ENCODE peak calls at places on chromosomes 16 and 17, in ten cellular contexts. C, B, U, E, R, T, O, L, M and K are unnamed samples.

GRCh38 chr16:7458144-7458543 is 125.5 kb downstream of the RBFOX1 start:
- DNase-seq in C (no peak), B (no peak), U (no peak), E (no peak), R (no peak), T (no peak), O (no peak), L (no peak), M (no peak), K (no peak)

GRCh38 chr16:83402969-83403368 is 404.8 kb upstream of the HSBP1 start:
- DNase-seq in C (peak), B (peak), U (no peak), E (peak), R (peak), T (no peak), O (no peak), L (no peak), M (no peak), K (peak)

GRCh38 chr17:47699536-47699840 is 5.5 kb downstream of the TBKBP1 start:
- DNase-seq in C (no peak), B (no peak), U (no peak), E (no peak), R (no peak), T (no peak), O (no peak), L (no peak), M (no peak), K (no peak)

GRCh38 chr16:65122974-65123845 is 1.3 kb upstream of the CDH11 start:
- DNase-seq in C (peak), B (peak), U (peak), E (no peak), R (peak), T (peak), O (no peak), L (no peak), M (peak), K (no peak)

GRCh38 chr17:48002920-48003685 is 32.2 kb downstream of the CDK5RAP3 start:
- DNase-seq in C (no peak), B (no peak), U (peak), E (peak), R (no peak), T (no peak), O (no peak), L (no peak), M (no peak), K (no peak)

GRCh38 chr17:20948984-20949777 is 93.6 kb downstream of the USP22 start:
- DNase-seq in C (no peak), B (no peak), U (no peak), E (no peak), R (no peak), T (no peak), O (no peak), L (no peak), M (no peak), K (no peak)

GRCh38 chr16:46885960-46886763 is 2.0 kb downstream of the GPT2 start:
- DNase-seq in C (peak), B (peak), U (no peak), E (no peak), R (no peak), T (peak), O (no peak), L (no peak), M (peak), K (no peak)

GRCh38 chr16:73176577-73177013 is 128.7 kb upstream of the ZFHX3 start:
- DNase-seq in C (peak), B (peak), U (no peak), E (no peak), R (peak), T (no peak), O (no peak), L (peak), M (no peak), K (peak)

GRCh38 chr17:41466988-41467387 is at the start of gene KRT32:
- DNase-seq in C (no peak), B (no peak), U (no peak), E (no peak), R (no peak), T (no peak), O (no peak), L (no peak), M (no peak), K (no peak)

GRCh38 chr17:37708616-37709212 is 36.1 kb downstream of the HNF1B start:
- DNase-seq in C (peak), B (peak), U (no peak), E (no peak), R (peak), T (peak), O (no peak), L (no peak), M (no peak), K (no peak)

GRCh38 chr17:7445011-7445927 is at the start of gene CHRNB1:
- DNase-seq in C (peak), B (no peak), U (peak), E (peak), R (peak), T (peak), O (no peak), L (no peak), M (peak), K (no peak)

GRCh38 chr17:80084773-80085172 is 16.6 kb upstream of the GAA start:
- DNase-seq in C (no peak), B (no peak), U (no peak), E (no peak), R (no peak), T (no peak), O (no peak), L (no peak), M (no peak), K (no peak)

GRCh38 chr17:34412965-34413441 is 50.0 kb upstream of the CCL1 start:
- DNase-seq in C (peak), B (no peak), U (no peak), E (no peak), R (no peak), T (no peak), O (no peak), L (no peak), M (no peak), K (peak)

GRCh38 chr16:27446721-27447120 is 44.7 kb downstream of the IL21R start:
- DNase-seq in C (no peak), B (no peak), U (no peak), E (no peak), R (no peak), T (no peak), O (peak), L (no peak), M (no peak), K (no peak)

GRCh38 chr17:13582776-13583414 is 18.8 kb downstream of the HS3ST3A1 start:
- DNase-seq in C (no peak), B (peak), U (no peak), E (no peak), R (peak), T (no peak), O (no peak), L (no peak), M (no peak), K (no peak)

GRCh38 chr16:4101421-4102275 is 14.6 kb downstream of the ADCY9 start:
- DNase-seq in C (peak), B (no peak), U (no peak), E (no peak), R (no peak), T (peak), O (no peak), L (no peak), M (no peak), K (no peak)

GRCh38 chr17:51374220-51374619 is 113.9 kb downstream of the UTP18 start:
- DNase-seq in C (no peak), B (no peak), U (no peak), E (no peak), R (no peak), T (no peak), O (no peak), L (no peak), M (no peak), K (no peak)

GRCh38 chr17:1638624-1639300 is 6.8 kb downstream of the SCARF1 start:
- DNase-seq in C (no peak), B (no peak), U (no peak), E (no peak), R (no peak), T (no peak), O (no peak), L (no peak), M (no peak), K (no peak)

GRCh38 chr16:57935904-57936303 is 35.0 kb downstream of the CNGB1 start:
- DNase-seq in C (no peak), B (no peak), U (no peak), E (no peak), R (no peak), T (no peak), O (no peak), L (no peak), M (no peak), K (no peak)

GRCh38 chr17:76080207-76080933 is 1.4 kb downstream of the ZACN start:
- DNase-seq in C (no peak), B (no peak), U (peak), E (no peak), R (no peak), T (no peak), O (no peak), L (no peak), M (no peak), K (no peak)

GRCh38 chr17:75764711-75765421 is at the start of gene GALK1:
- DNase-seq in C (peak), B (peak), U (peak), E (peak), R (peak), T (peak), O (peak), L (no peak), M (peak), K (no peak)

GRCh38 chr17:50919321-50920040 is 53.3 kb upstream of the TOB1 start:
- DNase-seq in C (peak), B (peak), U (peak), E (peak), R (peak), T (peak), O (peak), L (no peak), M (peak), K (no peak)